ENCODE peak calls at places on chromosome 3, in ten cellular contexts. B, O, W, R, N, G, L, Q, X and T are unnamed samples.

GRCh38 chr3:54120657-54121403 is 1.5 kb upstream of the CACNA2D3 start:
- DNase-seq in B (no peak), G (peak), L (no peak), W (no peak), O (peak), R (no peak), Q (peak), N (no peak), X (peak), T (no peak)

GRCh38 chr3:58659051-58659675 is 7.4 kb downstream of the FAM3D start:
- DNase-seq in R (no peak), L (no peak), O (no peak), X (peak), G (no peak), Q (no peak), N (peak), B (no peak), W (peak), T (no peak)

GRCh38 chr3:37945803-37946530 is 44.6 kb upstream of the VILL start:
- DNase-seq in Q (no peak), W (no peak), R (no peak), O (no peak), G (no peak), B (no peak), X (peak), L (no peak), N (peak), T (no peak)

GRCh38 chr3:54932606-54933005 is 4.7 kb upstream of the LRTM1 start:
- DNase-seq in L (no peak), G (no peak), W (no peak), R (no peak), Q (no peak), O (no peak), X (no peak), N (no peak), B (no peak), T (no peak)

GRCh38 chr3:170508876-170509275 is 77.0 kb downstream of the SLC7A14 start:
- DNase-seq in G (no peak), O (no peak), X (no peak), Q (no peak), W (no peak), R (no peak), N (no peak), L (no peak), B (no peak), T (no peak)

GRCh38 chr3:13419356-13420050 is 619 bp downstream of the NUP210 start:
- DNase-seq in O (no peak), L (no peak), N (no peak), G (peak), B (peak), Q (peak), X (peak), R (peak), W (no peak), T (peak)

GRCh38 chr3:39127907-39128303 is 20.4 kb downstream of the TTC21A start:
- DNase-seq in L (no peak), O (no peak), Q (no peak), B (no peak), R (no peak), G (no peak), X (no peak), W (no peak), N (no peak), T (no peak)

GRCh38 chr3:130386604-130387263 is 41.3 kb downstream of the COL6A5 start:
- DNase-seq in R (no peak), L (no peak), X (no peak), W (no peak), N (peak), O (no peak), B (no peak), Q (no peak), G (no peak), T (no peak)

GRCh38 chr3:190059242-190059590 is 61.5 kb downstream of the P3H2 start:
- DNase-seq in W (no peak), L (no peak), O (no peak), G (no peak), X (peak), Q (no peak), B (no peak), R (no peak), N (peak), T (no peak)

GRCh38 chr3:98594630-98594961 is 1.2 kb upstream of the CPOX start:
- DNase-seq in B (no peak), O (no peak), L (no peak), N (no peak), G (no peak), W (no peak), Q (no peak), X (no peak), R (no peak), T (no peak)

GRCh38 chr3:14413381-14414071 is 11.1 kb downstream of the SLC6A6 start:
- DNase-seq in N (peak), W (no peak), X (peak), B (no peak), Q (no peak), R (no peak), O (no peak), G (no peak), L (no peak), T (no peak)